ENCODE peak calls at places on chromosomes 13 and 19, in six cellular contexts. A is prostate gland; U is stimulated activated CD8-positive, alpha-beta memory T cell treated with anti-CD3 and anti-CD28 coated beads, Interleukin-15, amount 100 ng/mL, for 4 hours; E is stimulated activated naive CD8-positive, alpha-beta T cell treated with anti-CD3 and anti-CD28 coated beads, Interleukin-15, Interleukin-2, amounts not matched to agents 100 U/mL and 50 U/mL, for 24 hours; N is NCI-H774; Y is A549. S is an unnamed sample.

GRCh38 chr13:110518571-110518970 is 43.0 kb downstream of the RAB20 start:
- DNase-seq in U (no peak), E (no peak), A (no peak), N (no peak), Y (no peak), S (peak)

GRCh38 chr13:25469179-25469545 is 97.4 kb downstream of the ATP8A2 start:
- DNase-seq in N (no peak), A (no peak), Y (no peak), U (no peak), E (no peak), S (no peak)

GRCh38 chr13:96093296-96094006 is 3.5 kb downstream of the HS6ST3 start:
- DNase-seq in E (no peak), Y (no peak), U (no peak), A (no peak), N (no peak), S (no peak)

GRCh38 chr19:17497149-17497798 is 14.2 kb upstream of the PGLS start:
- DNase-seq in A (no peak), U (no peak), Y (no peak), N (no peak), E (no peak), S (peak)

GRCh38 chr19:4547303-4548237 is 7.7 kb upstream of the LRG1 start:
- DNase-seq in Y (no peak), N (peak), E (peak), A (no peak), U (no peak), S (peak)

GRCh38 chr19:55174425-55175116 is 5.5 kb downstream of the SYT5 start:
- DNase-seq in N (no peak), A (no peak), U (no peak), E (no peak), Y (no peak), S (no peak)

GRCh38 chr19:31962565-31962996 is 382.8 kb upstream of the ZNF507 start:
- DNase-seq in N (no peak), U (no peak), A (peak), Y (no peak), E (no peak), S (no peak)

GRCh38 chr13:53873558-53873957 is 844.9 kb downstream of the OLFM4 start:
- DNase-seq in A (no peak), U (no peak), N (peak), E (no peak), Y (no peak), S (peak)

GRCh38 chr19:952049-952679 is 26.3 kb downstream of the ARID3A start:
- DNase-seq in U (no peak), E (no peak), A (no peak), N (no peak), Y (no peak), S (no peak)

GRCh38 chr13:29508130-29508873 is 87.2 kb downstream of the SLC7A1 start:
- DNase-seq in N (peak), U (peak), E (peak), A (peak), Y (peak), S (peak)

S was measured in small intestine.